ENCODE peak calls at places on chromosomes 12 and 14, in four cellular contexts. One of them, this sample, is unnamed.

GRCh38 chr14:69559581-69560011 is 15.1 kb downstream of the CCDC177 start:
- ATAC-seq in upper lobe of right lung: no peak
- ATAC-seq in RWPE2: peak
- ATAC-seq in psoas muscle: no peak
- ATAC-seq in this sample: no peak

GRCh38 chr14:70731447-70732239 is 77.7 kb downstream of the MAP3K9 start:
- ATAC-seq in upper lobe of right lung: no peak
- ATAC-seq in RWPE2: peak
- ATAC-seq in psoas muscle: no peak
- ATAC-seq in this sample: no peak

GRCh38 chr12:44367916-44368315 is 508.2 kb downstream of the NELL2 start:
- ATAC-seq in psoas muscle: no peak
- ATAC-seq in RWPE2: no peak
- ATAC-seq in upper lobe of right lung: no peak
- ATAC-seq in this sample: no peak

GRCh38 chr12:3158851-3159465 is 81.8 kb downstream of the TSPAN9 start:
- ATAC-seq in upper lobe of right lung: no peak
- ATAC-seq in RWPE2: no peak
- ATAC-seq in psoas muscle: no peak
- ATAC-seq in this sample: peak

GRCh38 chr12:48285751-48286650 is 64.7 kb downstream of the ZNF641 start:
- ATAC-seq in upper lobe of right lung: peak
- ATAC-seq in psoas muscle: no peak
- ATAC-seq in RWPE2: no peak
- ATAC-seq in this sample: no peak

GRCh38 chr14:53851394-53852056 is 105.1 kb downstream of the BMP4 start:
- ATAC-seq in psoas muscle: no peak
- ATAC-seq in RWPE2: no peak
- ATAC-seq in upper lobe of right lung: no peak
- ATAC-seq in this sample: no peak

GRCh38 chr12:124980098-124980892 is 8.6 kb downstream of the DHX37 start:
- ATAC-seq in upper lobe of right lung: peak
- ATAC-seq in RWPE2: no peak
- ATAC-seq in psoas muscle: no peak
- ATAC-seq in this sample: no peak

GRCh38 chr12:21551811-21552469 is 25.8 kb downstream of the SPX start:
- ATAC-seq in psoas muscle: peak
- ATAC-seq in upper lobe of right lung: no peak
- ATAC-seq in RWPE2: no peak
- ATAC-seq in this sample: peak

GRCh38 chr14:30339311-30339901 is 219.6 kb upstream of the G2E3 start:
- ATAC-seq in RWPE2: no peak
- ATAC-seq in psoas muscle: no peak
- ATAC-seq in upper lobe of right lung: no peak
- ATAC-seq in this sample: no peak

GRCh38 chr14:72810201-72810600 is 83.7 kb downstream of the DPF3 start:
- ATAC-seq in upper lobe of right lung: no peak
- ATAC-seq in RWPE2: peak
- ATAC-seq in psoas muscle: no peak
- ATAC-seq in this sample: no peak

GRCh38 chr14:52998376-52999010 is 47.6 kb upstream of the FERMT2 start:
- ATAC-seq in psoas muscle: no peak
- ATAC-seq in RWPE2: no peak
- ATAC-seq in upper lobe of right lung: no peak
- ATAC-seq in this sample: peak

GRCh38 chr14:97013878-97014277 is 216.7 kb downstream of the VRK1 start:
- ATAC-seq in psoas muscle: no peak
- ATAC-seq in upper lobe of right lung: no peak
- ATAC-seq in RWPE2: no peak
- ATAC-seq in this sample: no peak

GRCh38 chr12:104638218-104638617 is 181.5 kb downstream of the CHST11 start:
- ATAC-seq in upper lobe of right lung: no peak
- ATAC-seq in psoas muscle: no peak
- ATAC-seq in RWPE2: no peak
- ATAC-seq in this sample: no peak

GRCh38 chr12:93302331-93303229 is 75.1 kb upstream of the NUDT4 start:
- ATAC-seq in RWPE2: no peak
- ATAC-seq in psoas muscle: peak
- ATAC-seq in upper lobe of right lung: peak
- ATAC-seq in this sample: peak

GRCh38 chr12:21599143-21599999 is 5.3 kb downstream of the GYS2 start:
- ATAC-seq in RWPE2: no peak
- ATAC-seq in upper lobe of right lung: no peak
- ATAC-seq in psoas muscle: no peak
- ATAC-seq in this sample: no peak

GRCh38 chr14:37060496-37061260 is 111.7 kb downstream of the SLC25A21 start:
- ATAC-seq in upper lobe of right lung: no peak
- ATAC-seq in RWPE2: no peak
- ATAC-seq in psoas muscle: no peak
- ATAC-seq in this sample: no peak

GRCh38 chr12:2999265-2999841 is 40.2 kb downstream of the TEAD4 start:
- ATAC-seq in RWPE2: no peak
- ATAC-seq in psoas muscle: peak
- ATAC-seq in upper lobe of right lung: no peak
- ATAC-seq in this sample: no peak

GRCh38 chr14:94321421-94322271 is 1.5 kb downstream of the SERPINA6 start:
- ATAC-seq in upper lobe of right lung: no peak
- ATAC-seq in psoas muscle: no peak
- ATAC-seq in RWPE2: no peak
- ATAC-seq in this sample: no peak

GRCh38 chr12:27970391-27970980 is 2.0 kb downstream of the PTHLH start:
- ATAC-seq in psoas muscle: peak
- ATAC-seq in RWPE2: peak
- ATAC-seq in upper lobe of right lung: peak
- ATAC-seq in this sample: peak

GRCh38 chr14:98223106-98223505 is 1048.9 kb downstream of the BCL11B start:
- ATAC-seq in RWPE2: no peak
- ATAC-seq in psoas muscle: no peak
- ATAC-seq in upper lobe of right lung: no peak
- ATAC-seq in this sample: no peak

GRCh38 chr12:97752129-97752528 is 289.5 kb downstream of the RMST start:
- ATAC-seq in psoas muscle: no peak
- ATAC-seq in upper lobe of right lung: no peak
- ATAC-seq in RWPE2: no peak
- ATAC-seq in this sample: no peak

GRCh38 chr12:124827588-124828184 is 36.0 kb downstream of the SCARB1 start:
- ATAC-seq in psoas muscle: no peak
- ATAC-seq in upper lobe of right lung: no peak
- ATAC-seq in RWPE2: no peak
- ATAC-seq in this sample: no peak

GRCh38 chr12:7981446-7981845 is 45.5 kb upstream of the SLC2A3 start:
- ATAC-seq in RWPE2: no peak
- ATAC-seq in upper lobe of right lung: peak
- ATAC-seq in psoas muscle: no peak
- ATAC-seq in this sample: no peak

GRCh38 chr12:19227880-19228210 is 98.3 kb downstream of the PLEKHA5 start:
- ATAC-seq in RWPE2: no peak
- ATAC-seq in psoas muscle: no peak
- ATAC-seq in upper lobe of right lung: no peak
- ATAC-seq in this sample: no peak

GRCh38 chr12:122918827-122919226 is 22.9 kb upstream of the VPS37B start:
- ATAC-seq in upper lobe of right lung: no peak
- ATAC-seq in psoas muscle: no peak
- ATAC-seq in RWPE2: peak
- ATAC-seq in this sample: no peak
- H3K27ac ChIP-seq in upper lobe of right lung: no peak
- H3K27ac ChIP-seq in psoas muscle: no peak
- H3K27ac ChIP-seq in RWPE2: peak
- H3K27ac ChIP-seq in this sample: no peak

DNA sequence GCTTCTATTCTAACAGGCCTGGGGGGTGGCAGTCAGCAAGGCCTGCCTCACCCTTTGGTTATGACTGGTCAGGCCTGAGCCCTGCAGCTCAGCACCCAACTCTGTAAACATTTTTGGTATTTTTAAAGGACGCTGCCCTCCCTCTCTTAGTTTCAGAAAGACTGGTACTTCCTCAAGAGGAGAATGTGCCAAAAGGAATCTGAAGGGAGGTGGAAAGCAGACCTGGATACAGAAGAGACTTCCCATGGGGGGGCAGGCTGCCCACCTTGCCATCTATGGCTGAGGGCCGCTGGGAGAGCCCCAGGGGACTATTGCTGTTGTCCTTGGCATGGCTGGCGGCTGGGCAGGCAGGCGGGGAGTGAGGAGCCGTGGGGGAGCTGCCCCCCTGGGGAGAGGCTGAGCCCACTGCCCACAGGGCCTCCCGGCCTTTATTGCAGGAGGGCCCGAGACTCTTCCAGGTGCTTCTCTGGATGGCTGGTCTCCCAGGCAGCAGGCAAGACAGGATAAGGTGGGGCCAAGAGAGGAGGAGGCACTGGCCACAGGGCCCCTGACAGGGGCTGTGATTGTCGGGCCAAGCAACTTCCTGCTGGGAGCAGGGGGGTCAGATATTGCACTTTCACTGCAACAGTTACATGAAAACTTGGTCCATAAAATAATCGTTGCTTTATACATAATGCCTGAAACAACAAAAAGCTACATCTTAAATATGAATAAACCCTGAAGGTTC is 3.5 kb downstream of the ARL6IP4 start:
- ATAC-seq in upper lobe of right lung: no peak
- ATAC-seq in psoas muscle: no peak
- ATAC-seq in RWPE2: no peak
- ATAC-seq in this sample: no peak
- H3K27ac ChIP-seq in upper lobe of right lung: peak
- H3K27ac ChIP-seq in psoas muscle: peak
- H3K27ac ChIP-seq in RWPE2: peak
- H3K27ac ChIP-seq in this sample: no peak

GRCh38 chr14:34785223-34786006 is 71.0 kb upstream of the CFL2 start:
- ATAC-seq in RWPE2: no peak
- ATAC-seq in upper lobe of right lung: no peak
- ATAC-seq in psoas muscle: no peak
- ATAC-seq in this sample: no peak

GRCh38 chr14:34778744-34779143 is 64.4 kb upstream of the CFL2 start:
- ATAC-seq in RWPE2: no peak
- ATAC-seq in psoas muscle: no peak
- ATAC-seq in upper lobe of right lung: no peak
- ATAC-seq in this sample: no peak

GRCh38 chr14:34782031-34782430 is 67.6 kb upstream of the CFL2 start:
- ATAC-seq in upper lobe of right lung: no peak
- ATAC-seq in RWPE2: no peak
- ATAC-seq in psoas muscle: no peak
- ATAC-seq in this sample: no peak

GRCh38 chr14:34780646-34781045 is 66.3 kb upstream of the CFL2 start:
- ATAC-seq in psoas muscle: no peak
- ATAC-seq in RWPE2: no peak
- ATAC-seq in upper lobe of right lung: no peak
- ATAC-seq in this sample: no peak

DNA sequence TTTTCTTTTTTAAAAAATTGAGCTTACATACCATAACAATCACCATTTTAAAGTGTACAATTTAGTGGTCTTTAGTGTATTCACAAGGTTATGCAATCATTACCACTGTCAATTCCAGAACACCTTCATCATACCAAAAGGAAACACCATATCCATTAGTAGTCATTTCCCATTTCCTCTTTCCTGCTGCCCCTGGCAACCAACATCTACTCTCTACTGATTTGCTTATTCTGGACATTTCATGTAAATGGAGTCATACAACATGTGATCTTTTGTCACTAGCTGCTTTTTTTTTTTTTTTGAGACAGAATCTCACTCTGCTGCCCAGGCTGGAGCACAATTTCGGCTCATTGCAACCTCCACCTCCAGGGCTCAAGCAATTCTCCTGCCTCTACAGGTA is 66.8 kb upstream of the CFL2 start:
- ATAC-seq in upper lobe of right lung: peak
- ATAC-seq in psoas muscle: no peak
- ATAC-seq in RWPE2: peak
- ATAC-seq in this sample: no peak
- H3K27ac ChIP-seq in upper lobe of right lung: no peak
- H3K27ac ChIP-seq in psoas muscle: no peak
- H3K27ac ChIP-seq in RWPE2: peak
- H3K27ac ChIP-seq in this sample: no peak

GRCh38 chr14:68286667-68287066 is 467.1 kb downstream of the RAD51B start:
- ATAC-seq in RWPE2: peak
- ATAC-seq in upper lobe of right lung: no peak
- ATAC-seq in psoas muscle: no peak
- ATAC-seq in this sample: no peak

GRCh38 chr14:68292467-68293334 is 473.1 kb downstream of the RAD51B start:
- ATAC-seq in upper lobe of right lung: no peak
- ATAC-seq in RWPE2: no peak
- ATAC-seq in psoas muscle: no peak
- ATAC-seq in this sample: no peak

GRCh38 chr14:68293404-68293803 is 473.8 kb downstream of the RAD51B start:
- ATAC-seq in RWPE2: no peak
- ATAC-seq in psoas muscle: no peak
- ATAC-seq in upper lobe of right lung: peak
- ATAC-seq in this sample: no peak

GRCh38 chr14:68295316-68295816 is 475.8 kb downstream of the RAD51B start:
- ATAC-seq in psoas muscle: peak
- ATAC-seq in upper lobe of right lung: no peak
- ATAC-seq in RWPE2: no peak
- ATAC-seq in this sample: no peak

GRCh38 chr14:68291820-68292219 is 472.2 kb downstream of the RAD51B start:
- ATAC-seq in RWPE2: no peak
- ATAC-seq in psoas muscle: peak
- ATAC-seq in upper lobe of right lung: no peak
- ATAC-seq in this sample: no peak
- H3K27ac ChIP-seq in RWPE2: no peak
- H3K27ac ChIP-seq in psoas muscle: no peak
- H3K27ac ChIP-seq in upper lobe of right lung: no peak
- H3K27ac ChIP-seq in this sample: no peak

DNA sequence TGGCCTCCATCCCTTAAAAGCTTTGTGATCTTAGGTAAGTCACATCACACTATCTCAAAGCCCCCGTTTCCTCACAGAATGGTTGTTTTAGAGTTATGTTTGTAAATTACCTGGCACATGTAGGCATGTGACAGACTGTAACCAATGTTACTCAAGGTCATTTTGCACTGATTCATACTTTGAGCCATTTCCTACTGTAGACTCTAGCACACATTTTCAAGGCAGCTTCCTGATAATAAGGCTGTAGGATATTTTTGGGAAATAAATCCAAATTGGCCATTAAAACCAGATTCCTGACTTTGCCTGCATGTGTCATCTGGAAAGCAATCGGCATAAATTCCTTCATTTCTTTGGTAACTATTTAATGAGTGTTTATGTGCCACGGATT is 2.2 kb upstream of the RAB35 start:
- ATAC-seq in RWPE2: no peak
- ATAC-seq in upper lobe of right lung: no peak
- ATAC-seq in psoas muscle: no peak
- ATAC-seq in this sample: no peak
- H3K27ac ChIP-seq in RWPE2: peak
- H3K27ac ChIP-seq in upper lobe of right lung: no peak
- H3K27ac ChIP-seq in psoas muscle: peak
- H3K27ac ChIP-seq in this sample: no peak

DNA sequence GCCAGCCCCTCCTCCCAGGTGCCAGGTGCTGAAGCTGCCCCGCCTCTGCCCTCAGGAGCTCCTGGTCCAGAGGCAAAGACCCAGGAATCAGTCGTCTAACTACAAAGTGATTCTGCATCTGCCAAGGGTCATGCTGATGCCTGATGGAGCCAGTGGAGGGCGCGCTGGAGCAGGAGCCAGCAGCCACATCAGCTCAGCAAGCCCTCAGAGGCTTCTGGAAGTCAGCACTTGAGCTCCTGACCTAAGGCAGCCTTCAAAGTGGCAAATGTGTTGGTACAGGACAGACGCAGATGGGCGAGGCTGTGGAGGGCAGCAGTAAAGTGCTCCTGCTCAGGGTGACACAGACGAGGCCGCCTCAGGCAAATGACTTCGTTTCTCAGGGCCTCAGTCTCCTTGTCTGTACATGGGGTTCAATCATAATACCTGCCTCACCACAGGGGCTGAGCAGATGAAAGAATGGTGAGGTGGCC is 10.9 kb downstream of the C12orf43 start:
- ATAC-seq in psoas muscle: no peak
- ATAC-seq in RWPE2: peak
- ATAC-seq in upper lobe of right lung: peak
- ATAC-seq in this sample: no peak
- H3K27ac ChIP-seq in psoas muscle: no peak
- H3K27ac ChIP-seq in RWPE2: no peak
- H3K27ac ChIP-seq in upper lobe of right lung: no peak
- H3K27ac ChIP-seq in this sample: no peak

This sample was measured in gastroesophageal sphincter.